ENCODE peak calls at places on chromosomes 11 and 22, in nine cellular contexts. One of them, this sample, is unnamed. For H3K9me3, the result is how much of the 10 kb centered on the place peaks cover.

GRCh38 chr11:78622666-78623065 is 48.0 kb upstream of the NARS2 start:
- DNase-seq in mucosa of descending colon: no peak
- DNase-seq in tibial nerve: no peak
- DNase-seq in CD8-positive, alpha-beta memory T cell: no peak
- DNase-seq in CD4-positive, alpha-beta T cell: no peak
- DNase-seq in astrocyte: no peak
- DNase-seq in AG04450: no peak
- DNase-seq in tibial artery: no peak
- DNase-seq in OCI-LY7: no peak
- DNase-seq in this sample: no peak

GRCh38 chr22:28249402-28249801 is 330.3 kb upstream of the PITPNB start:
- DNase-seq in CD8-positive, alpha-beta memory T cell: no peak
- DNase-seq in CD4-positive, alpha-beta T cell: no peak
- DNase-seq in tibial artery: no peak
- DNase-seq in astrocyte: no peak
- DNase-seq in mucosa of descending colon: no peak
- DNase-seq in AG04450: no peak
- DNase-seq in tibial nerve: no peak
- DNase-seq in OCI-LY7: no peak
- DNase-seq in this sample: no peak

GRCh38 chr22:36077261-36077660 is 48.6 kb upstream of the RBFOX2 start:
- DNase-seq in tibial nerve: peak
- DNase-seq in AG04450: no peak
- DNase-seq in tibial artery: no peak
- DNase-seq in CD8-positive, alpha-beta memory T cell: no peak
- DNase-seq in mucosa of descending colon: no peak
- DNase-seq in OCI-LY7: no peak
- DNase-seq in CD4-positive, alpha-beta T cell: no peak
- DNase-seq in astrocyte: no peak
- DNase-seq in this sample: no peak

GRCh38 chr11:99371257-99371656 is 350.5 kb downstream of the CNTN5 start:
- DNase-seq in CD8-positive, alpha-beta memory T cell: no peak
- DNase-seq in tibial nerve: no peak
- DNase-seq in astrocyte: peak
- DNase-seq in OCI-LY7: no peak
- DNase-seq in AG04450: no peak
- DNase-seq in CD4-positive, alpha-beta T cell: no peak
- DNase-seq in tibial artery: no peak
- DNase-seq in mucosa of descending colon: no peak
- DNase-seq in this sample: no peak

GRCh38 chr22:36478966-36479365 is 2.5 kb downstream of the TXN2 start:
- DNase-seq in CD8-positive, alpha-beta memory T cell: no peak
- DNase-seq in AG04450: no peak
- DNase-seq in OCI-LY7: no peak
- DNase-seq in CD4-positive, alpha-beta T cell: no peak
- DNase-seq in astrocyte: no peak
- DNase-seq in mucosa of descending colon: no peak
- DNase-seq in tibial artery: no peak
- DNase-seq in tibial nerve: no peak
- DNase-seq in this sample: no peak

GRCh38 chr11:27656806-27657483 is 43.3 kb downstream of the BDNF start:
- DNase-seq in tibial nerve: no peak
- DNase-seq in AG04450: no peak
- DNase-seq in tibial artery: no peak
- DNase-seq in CD4-positive, alpha-beta T cell: no peak
- DNase-seq in astrocyte: no peak
- DNase-seq in mucosa of descending colon: no peak
- DNase-seq in CD8-positive, alpha-beta memory T cell: no peak
- DNase-seq in OCI-LY7: no peak
- DNase-seq in this sample: no peak

GRCh38 chr11:37370817-37371216 is 772.8 kb upstream of the RAG2 start:
- DNase-seq in astrocyte: peak
- DNase-seq in CD8-positive, alpha-beta memory T cell: no peak
- DNase-seq in AG04450: no peak
- DNase-seq in mucosa of descending colon: no peak
- DNase-seq in tibial nerve: no peak
- DNase-seq in tibial artery: no peak
- DNase-seq in CD4-positive, alpha-beta T cell: no peak
- DNase-seq in OCI-LY7: no peak
- DNase-seq in this sample: no peak

GRCh38 chr11:3830088-3830487 is 10.7 kb downstream of the RHOG start:
- DNase-seq in astrocyte: no peak
- DNase-seq in tibial artery: no peak
- DNase-seq in AG04450: no peak
- DNase-seq in CD8-positive, alpha-beta memory T cell: no peak
- DNase-seq in CD4-positive, alpha-beta T cell: no peak
- DNase-seq in mucosa of descending colon: no peak
- DNase-seq in OCI-LY7: no peak
- DNase-seq in tibial nerve: no peak
- DNase-seq in this sample: no peak

GRCh38 chr11:46108752-46109151 is 12.5 kb downstream of the PHF21A start:
- DNase-seq in tibial nerve: no peak
- DNase-seq in mucosa of descending colon: no peak
- DNase-seq in OCI-LY7: no peak
- DNase-seq in AG04450: no peak
- DNase-seq in tibial artery: no peak
- DNase-seq in CD4-positive, alpha-beta T cell: no peak
- DNase-seq in CD8-positive, alpha-beta memory T cell: no peak
- DNase-seq in astrocyte: no peak
- DNase-seq in this sample: no peak

GRCh38 chr22:35074583-35074982 is 8.6 kb downstream of the ISX start:
- DNase-seq in tibial artery: no peak
- DNase-seq in CD4-positive, alpha-beta T cell: no peak
- DNase-seq in AG04450: no peak
- DNase-seq in astrocyte: no peak
- DNase-seq in CD8-positive, alpha-beta memory T cell: no peak
- DNase-seq in tibial nerve: no peak
- DNase-seq in OCI-LY7: no peak
- DNase-seq in mucosa of descending colon: no peak
- DNase-seq in this sample: no peak

GRCh38 chr22:33835196-33835788 is 85.0 kb downstream of the LARGE1 start:
- DNase-seq in tibial artery: no peak
- DNase-seq in CD4-positive, alpha-beta T cell: no peak
- DNase-seq in CD8-positive, alpha-beta memory T cell: no peak
- DNase-seq in tibial nerve: no peak
- DNase-seq in astrocyte: no peak
- DNase-seq in OCI-LY7: no peak
- DNase-seq in AG04450: no peak
- DNase-seq in mucosa of descending colon: peak
- DNase-seq in this sample: no peak

GRCh38 chr22:50173221-50173982 is 2.9 kb downstream of the PANX2 start:
- DNase-seq in tibial artery: no peak
- DNase-seq in astrocyte: no peak
- DNase-seq in OCI-LY7: peak
- DNase-seq in tibial nerve: no peak
- DNase-seq in AG04450: no peak
- DNase-seq in CD4-positive, alpha-beta T cell: no peak
- DNase-seq in CD8-positive, alpha-beta memory T cell: no peak
- DNase-seq in mucosa of descending colon: no peak
- DNase-seq in this sample: no peak

GRCh38 chr22:45538284-45538683 is 35.6 kb downstream of the FBLN1 start:
- DNase-seq in tibial nerve: no peak
- DNase-seq in astrocyte: no peak
- DNase-seq in mucosa of descending colon: no peak
- DNase-seq in CD4-positive, alpha-beta T cell: no peak
- DNase-seq in OCI-LY7: no peak
- DNase-seq in CD8-positive, alpha-beta memory T cell: no peak
- DNase-seq in tibial artery: peak
- DNase-seq in AG04450: no peak
- DNase-seq in this sample: no peak

GRCh38 chr22:19664951-19665783 is 49.1 kb upstream of the SEPTIN5 start:
- DNase-seq in tibial artery: no peak
- DNase-seq in astrocyte: no peak
- DNase-seq in OCI-LY7: no peak
- DNase-seq in AG04450: no peak
- DNase-seq in mucosa of descending colon: no peak
- DNase-seq in CD8-positive, alpha-beta memory T cell: no peak
- DNase-seq in tibial nerve: no peak
- DNase-seq in CD4-positive, alpha-beta T cell: no peak
- DNase-seq in this sample: no peak

GRCh38 chr22:28018461-28018927 is 99.4 kb upstream of the PITPNB start:
- DNase-seq in AG04450: no peak
- DNase-seq in tibial nerve: no peak
- DNase-seq in astrocyte: no peak
- DNase-seq in tibial artery: peak
- DNase-seq in OCI-LY7: no peak
- DNase-seq in CD8-positive, alpha-beta memory T cell: no peak
- DNase-seq in CD4-positive, alpha-beta T cell: no peak
- DNase-seq in mucosa of descending colon: no peak
- DNase-seq in this sample: peak

GRCh38 chr11:97570636-97571035 is 1180.8 kb downstream of the JRKL start:
- DNase-seq in CD4-positive, alpha-beta T cell: no peak
- DNase-seq in mucosa of descending colon: no peak
- DNase-seq in CD8-positive, alpha-beta memory T cell: no peak
- DNase-seq in OCI-LY7: no peak
- DNase-seq in AG04450: no peak
- DNase-seq in tibial nerve: no peak
- DNase-seq in astrocyte: no peak
- DNase-seq in tibial artery: no peak
- DNase-seq in this sample: no peak
- H3K9me3 ChIP-seq in CD4-positive, alpha-beta T cell: under half
- H3K9me3 ChIP-seq in mucosa of descending colon: under half
- H3K9me3 ChIP-seq in CD8-positive, alpha-beta memory T cell: under half
- H3K9me3 ChIP-seq in OCI-LY7: under half
- H3K9me3 ChIP-seq in AG04450: under half
- H3K9me3 ChIP-seq in tibial nerve: under half
- H3K9me3 ChIP-seq in astrocyte: under half
- H3K9me3 ChIP-seq in tibial artery: under half
- H3K9me3 ChIP-seq in this sample: under half

DNA sequence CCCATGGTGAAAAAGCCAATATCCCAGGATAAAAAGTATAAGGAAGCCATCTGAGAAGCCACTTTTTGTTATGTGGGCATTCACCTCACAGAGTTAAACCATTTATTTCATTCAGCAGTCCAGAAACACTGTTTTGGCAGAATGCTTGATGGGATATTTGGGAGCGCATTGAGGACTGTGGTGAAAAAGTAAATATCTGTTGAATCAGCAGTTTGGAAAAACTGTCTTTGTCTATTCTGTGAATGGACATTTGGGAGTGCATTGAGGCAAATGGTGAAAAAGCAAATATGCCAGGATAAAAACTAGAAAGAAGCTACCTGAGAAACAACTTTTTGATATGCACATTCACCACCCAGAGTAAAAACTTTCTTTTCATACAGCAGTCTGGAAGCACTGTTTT is 276.2 kb upstream of the TRIM48 start:
- DNase-seq in tibial artery: no peak
- DNase-seq in AG04450: no peak
- DNase-seq in OCI-LY7: no peak
- DNase-seq in CD4-positive, alpha-beta T cell: no peak
- DNase-seq in tibial nerve: no peak
- DNase-seq in CD8-positive, alpha-beta memory T cell: no peak
- DNase-seq in mucosa of descending colon: no peak
- DNase-seq in astrocyte: no peak
- DNase-seq in this sample: no peak
- H3K9me3 ChIP-seq in tibial artery: under half
- H3K9me3 ChIP-seq in AG04450: under half
- H3K9me3 ChIP-seq in OCI-LY7: under half
- H3K9me3 ChIP-seq in CD4-positive, alpha-beta T cell: under half
- H3K9me3 ChIP-seq in tibial nerve: under half
- H3K9me3 ChIP-seq in CD8-positive, alpha-beta memory T cell: under half
- H3K9me3 ChIP-seq in mucosa of descending colon: half or more
- H3K9me3 ChIP-seq in astrocyte: under half
- H3K9me3 ChIP-seq in this sample: half or more

GRCh38 chr22:47207846-47208554 is 445.6 kb downstream of the TBC1D22A start:
- DNase-seq in CD4-positive, alpha-beta T cell: no peak
- DNase-seq in mucosa of descending colon: no peak
- DNase-seq in AG04450: no peak
- DNase-seq in tibial artery: no peak
- DNase-seq in astrocyte: no peak
- DNase-seq in tibial nerve: no peak
- DNase-seq in CD8-positive, alpha-beta memory T cell: no peak
- DNase-seq in OCI-LY7: no peak
- DNase-seq in this sample: no peak

GRCh38 chr22:47210686-47211085 is 448.2 kb downstream of the TBC1D22A start:
- DNase-seq in AG04450: no peak
- DNase-seq in CD4-positive, alpha-beta T cell: no peak
- DNase-seq in mucosa of descending colon: no peak
- DNase-seq in tibial nerve: no peak
- DNase-seq in astrocyte: no peak
- DNase-seq in OCI-LY7: no peak
- DNase-seq in CD8-positive, alpha-beta memory T cell: peak
- DNase-seq in tibial artery: no peak
- DNase-seq in this sample: no peak

GRCh38 chr22:47209547-47210023 is 447.1 kb downstream of the TBC1D22A start:
- DNase-seq in OCI-LY7: no peak
- DNase-seq in tibial nerve: no peak
- DNase-seq in mucosa of descending colon: peak
- DNase-seq in astrocyte: no peak
- DNase-seq in CD4-positive, alpha-beta T cell: no peak
- DNase-seq in CD8-positive, alpha-beta memory T cell: peak
- DNase-seq in AG04450: no peak
- DNase-seq in tibial artery: no peak
- DNase-seq in this sample: no peak

GRCh38 chr22:47210112-47210657 is 447.7 kb downstream of the TBC1D22A start:
- DNase-seq in tibial artery: no peak
- DNase-seq in OCI-LY7: no peak
- DNase-seq in tibial nerve: no peak
- DNase-seq in astrocyte: no peak
- DNase-seq in AG04450: no peak
- DNase-seq in CD4-positive, alpha-beta T cell: no peak
- DNase-seq in mucosa of descending colon: no peak
- DNase-seq in CD8-positive, alpha-beta memory T cell: peak
- DNase-seq in this sample: no peak

DNA sequence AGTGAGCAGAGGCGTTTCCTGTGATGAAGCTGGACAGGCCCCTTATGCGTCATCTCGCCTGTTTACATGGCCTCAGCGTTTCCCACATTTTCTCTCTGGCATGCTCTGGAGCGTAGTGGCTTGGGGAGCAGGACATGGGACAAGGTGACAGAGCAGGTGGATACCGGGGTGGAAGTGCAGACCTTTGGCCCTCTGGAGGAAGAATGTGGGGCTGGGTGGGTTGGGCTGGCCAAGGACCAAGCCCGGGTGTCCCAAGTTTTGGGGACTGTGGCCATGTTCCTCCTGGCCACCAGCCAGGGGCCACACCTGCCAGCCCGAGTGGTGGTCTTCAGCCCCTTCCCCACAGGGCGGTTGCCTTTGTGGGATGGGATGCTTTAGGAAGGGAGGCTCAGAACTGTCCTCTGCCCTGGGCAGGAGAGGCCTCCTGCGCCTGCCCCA is 446.6 kb downstream of the TBC1D22A start:
- DNase-seq in tibial nerve: no peak
- DNase-seq in tibial artery: no peak
- DNase-seq in CD8-positive, alpha-beta memory T cell: no peak
- DNase-seq in mucosa of descending colon: no peak
- DNase-seq in CD4-positive, alpha-beta T cell: no peak
- DNase-seq in OCI-LY7: no peak
- DNase-seq in astrocyte: no peak
- DNase-seq in AG04450: no peak
- DNase-seq in this sample: no peak
- H3K9me3 ChIP-seq in tibial nerve: under half
- H3K9me3 ChIP-seq in tibial artery: under half
- H3K9me3 ChIP-seq in CD8-positive, alpha-beta memory T cell: under half
- H3K9me3 ChIP-seq in mucosa of descending colon: under half
- H3K9me3 ChIP-seq in CD4-positive, alpha-beta T cell: under half
- H3K9me3 ChIP-seq in OCI-LY7: under half
- H3K9me3 ChIP-seq in astrocyte: under half
- H3K9me3 ChIP-seq in AG04450: under half
- H3K9me3 ChIP-seq in this sample: under half

GRCh38 chr11:100403817-100404216 is 283.3 kb upstream of the ARHGAP42 start:
- DNase-seq in CD4-positive, alpha-beta T cell: no peak
- DNase-seq in CD8-positive, alpha-beta memory T cell: no peak
- DNase-seq in AG04450: peak
- DNase-seq in tibial artery: no peak
- DNase-seq in astrocyte: peak
- DNase-seq in OCI-LY7: no peak
- DNase-seq in tibial nerve: no peak
- DNase-seq in mucosa of descending colon: no peak
- DNase-seq in this sample: no peak

GRCh38 chr11:100404907-100405306 is 282.2 kb upstream of the ARHGAP42 start:
- DNase-seq in OCI-LY7: no peak
- DNase-seq in AG04450: no peak
- DNase-seq in tibial artery: no peak
- DNase-seq in CD4-positive, alpha-beta T cell: no peak
- DNase-seq in mucosa of descending colon: no peak
- DNase-seq in CD8-positive, alpha-beta memory T cell: no peak
- DNase-seq in astrocyte: no peak
- DNase-seq in tibial nerve: no peak
- DNase-seq in this sample: no peak
- H3K9me3 ChIP-seq in OCI-LY7: under half
- H3K9me3 ChIP-seq in AG04450: under half
- H3K9me3 ChIP-seq in tibial artery: under half
- H3K9me3 ChIP-seq in CD4-positive, alpha-beta T cell: under half
- H3K9me3 ChIP-seq in mucosa of descending colon: under half
- H3K9me3 ChIP-seq in CD8-positive, alpha-beta memory T cell: under half
- H3K9me3 ChIP-seq in astrocyte: under half
- H3K9me3 ChIP-seq in tibial nerve: under half
- H3K9me3 ChIP-seq in this sample: under half